ENCODE peak calls at places on chromosomes 7 and 10, in eight cellular contexts. L is A673; B is GM23338; K is CD8-positive, alpha-beta T cell; W is pancreas; H is cardiac muscle cell; M is right lobe of liver; O is uterus. T is an unnamed sample. For H3K4me1, the result is how much of the 10 kb centered on the place peaks cover.

GRCh38 chr10:79007037-79007842 is 61.5 kb upstream of the ZMIZ1 start:
- DNase-seq in K (no peak), W (no peak), L (no peak), O (peak), M (no peak), B (no peak), H (peak), T (no peak)

GRCh38 chr10:117374506-117375359 is 507 bp downstream of the PDZD8 start:
- DNase-seq in W (peak), B (peak), M (peak), L (peak), O (peak), H (peak), K (peak), T (peak)

GRCh38 chr7:106747804-106748203 is 86.8 kb upstream of the CCDC71L start:
- DNase-seq in W (no peak), O (no peak), B (no peak), L (no peak), M (no peak), K (no peak), H (no peak), T (no peak)

GRCh38 chr7:134857958-134858357 is 78.5 kb downstream of the CALD1 start:
- DNase-seq in B (no peak), L (no peak), O (no peak), H (no peak), M (no peak), K (no peak), W (no peak), T (no peak)

GRCh38 chr10:68135922-68136718 is 26.8 kb downstream of the MYPN start:
- DNase-seq in B (peak), H (peak), L (peak), W (no peak), K (no peak), O (no peak), M (no peak), T (peak)

GRCh38 chr10:101123085-101123814 is 7.8 kb upstream of the TLX1 start:
- DNase-seq in K (no peak), B (no peak), O (no peak), H (no peak), M (no peak), L (no peak), W (no peak), T (peak)

GRCh38 chr10:15515207-15515606 is 144.1 kb upstream of the FAM171A1 start:
- DNase-seq in K (no peak), M (no peak), H (peak), B (no peak), O (peak), L (peak), W (no peak), T (no peak)

GRCh38 chr7:102061981-102062390 is 224.7 kb upstream of the SH2B2 start:
- DNase-seq in L (no peak), M (no peak), K (no peak), W (peak), B (no peak), H (peak), O (no peak), T (no peak)

DNA sequence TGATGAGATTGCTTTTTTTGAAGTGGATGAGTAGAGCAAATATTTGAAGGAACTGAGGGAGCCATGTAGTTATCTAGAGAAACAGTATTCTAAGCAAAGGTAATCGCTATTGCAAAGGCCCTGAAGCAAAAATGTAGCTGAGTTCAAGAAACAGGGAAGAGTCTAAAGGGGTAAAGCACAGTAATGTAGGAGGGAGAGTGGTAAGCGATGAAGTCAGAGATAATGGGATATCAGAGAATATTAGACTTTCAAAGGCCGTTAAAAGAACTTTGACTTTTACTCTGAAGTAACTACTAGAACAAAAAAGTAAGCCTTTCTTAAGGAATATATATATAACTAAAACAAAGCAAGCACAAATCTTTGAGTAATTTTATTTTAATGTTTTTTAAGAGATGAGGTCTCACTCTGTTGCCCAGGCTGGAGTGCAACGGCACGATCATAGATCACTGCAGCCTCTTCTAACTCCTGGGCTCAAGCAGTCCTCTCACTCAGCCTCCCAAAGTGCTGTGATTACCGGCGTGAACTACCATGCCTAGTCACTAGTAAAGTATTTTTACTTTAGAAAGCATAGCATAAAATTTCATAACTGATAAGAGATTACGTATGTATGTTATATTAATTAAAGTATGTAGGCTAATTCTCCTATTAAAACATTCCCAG is 61.7 kb upstream of the OIT3 start:
- DNase-seq in M (no peak), O (no peak), W (no peak), L (no peak), H (peak), K (no peak), B (no peak), T (no peak)
- H3K4me3 ChIP-seq in M (no peak), O (peak), W (no peak), L (no peak), H (no peak), K (no peak), B (no peak), T (no peak)

GRCh38 chr7:137869260-137869659 is 22.5 kb upstream of the DGKI start:
- DNase-seq in K (no peak), B (no peak), H (no peak), W (no peak), L (no peak), O (no peak), M (no peak), T (no peak)
- H3K27ac ChIP-seq in K (no peak), B (no peak), H (no peak), W (no peak), L (no peak), O (no peak), M (no peak), T (no peak)

DNA sequence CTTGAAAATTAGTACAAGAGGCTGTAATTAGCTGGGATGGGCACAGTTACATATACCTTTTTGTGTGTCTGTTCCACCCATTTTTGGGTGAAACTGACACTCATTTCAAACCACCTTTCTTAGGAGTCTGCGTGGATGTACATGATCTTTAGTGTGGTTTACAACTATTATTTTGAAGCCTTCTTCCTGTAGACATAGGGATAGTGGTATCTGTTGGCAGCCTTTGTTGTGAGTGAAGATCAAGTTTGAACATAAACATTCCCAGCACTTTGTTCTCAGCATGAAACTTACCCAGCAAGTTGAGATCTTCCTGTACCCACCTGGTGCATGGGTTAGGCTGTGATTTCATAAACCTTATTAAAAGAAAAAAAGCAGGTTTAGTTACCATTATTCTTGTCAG is 2.0 kb downstream of the BAG3 start:
- DNase-seq in W (no peak), M (no peak), L (no peak), H (no peak), K (no peak), O (no peak), B (no peak), T (no peak)
- H3K4me1 ChIP-seq in W (under half), M (under half), L (half or more), H (under half), K (half or more), O (under half), B (under half), T (under half)

GRCh38 chr10:53253221-53253620 is 480.6 kb upstream of the MBL2 start:
- DNase-seq in O (no peak), W (no peak), H (no peak), B (peak), L (no peak), K (no peak), M (no peak), T (no peak)
- H3K4me3 ChIP-seq in O (no peak), W (no peak), H (no peak), B (no peak), L (no peak), K (no peak), M (no peak), T (no peak)